ENCODE peak calls at places on chromosomes 3 and 15, in nine cellular contexts. One of them, this sample, is unnamed.

GRCh38 chr3:38582316-38582715 is 67.2 kb downstream of the SCN5A start:
- DNase-seq in PC-9: no peak
- DNase-seq in GM23338: no peak
- DNase-seq in fibroblast of lung: no peak
- DNase-seq in MM.1S: no peak
- DNase-seq in K562: no peak
- DNase-seq in GM23248: no peak
- DNase-seq in HepG2: no peak
- DNase-seq in HCT116: no peak
- DNase-seq in this sample: no peak

GRCh38 chr15:82726816-82727215 is 17.1 kb upstream of the AP3B2 start:
- DNase-seq in GM23248: no peak
- DNase-seq in PC-9: no peak
- DNase-seq in HCT116: no peak
- DNase-seq in MM.1S: no peak
- DNase-seq in K562: no peak
- DNase-seq in fibroblast of lung: no peak
- DNase-seq in GM23338: no peak
- DNase-seq in HepG2: no peak
- DNase-seq in this sample: no peak

GRCh38 chr3:50490438-50490970 is 12.9 kb downstream of the CACNA2D2 start:
- DNase-seq in PC-9: no peak
- DNase-seq in GM23338: no peak
- DNase-seq in HepG2: no peak
- DNase-seq in MM.1S: no peak
- DNase-seq in GM23248: no peak
- DNase-seq in K562: no peak
- DNase-seq in fibroblast of lung: no peak
- DNase-seq in HCT116: no peak
- DNase-seq in this sample: no peak

GRCh38 chr15:51752918-51753317 is 1.5 kb downstream of the TMOD2 start:
- DNase-seq in HCT116: no peak
- DNase-seq in HepG2: no peak
- DNase-seq in MM.1S: no peak
- DNase-seq in GM23338: no peak
- DNase-seq in fibroblast of lung: no peak
- DNase-seq in K562: no peak
- DNase-seq in GM23248: no peak
- DNase-seq in PC-9: no peak
- DNase-seq in this sample: no peak

GRCh38 chr15:44535509-44536297 is 1.2 kb upstream of the EIF3J start:
- DNase-seq in HepG2: peak; percentile 15
- DNase-seq in HCT116: no peak
- DNase-seq in K562: no peak
- DNase-seq in PC-9: peak; percentile 22
- DNase-seq in GM23248: no peak
- DNase-seq in GM23338: peak; percentile 53
- DNase-seq in fibroblast of lung: no peak
- DNase-seq in MM.1S: peak; percentile 66
- DNase-seq in this sample: no peak

GRCh38 chr15:88255109-88255495 is 1.4 kb downstream of the NTRK3 start:
- DNase-seq in MM.1S: no peak
- DNase-seq in HCT116: no peak
- DNase-seq in GM23338: peak; percentile 37
- DNase-seq in PC-9: no peak
- DNase-seq in K562: no peak
- DNase-seq in HepG2: no peak
- DNase-seq in fibroblast of lung: no peak
- DNase-seq in GM23248: no peak
- DNase-seq in this sample: no peak

GRCh38 chr3:29324180-29324651 is 43.3 kb downstream of the RBMS3 start:
- DNase-seq in GM23338: no peak
- DNase-seq in fibroblast of lung: peak; percentile 80
- DNase-seq in GM23248: peak; percentile 87
- DNase-seq in HCT116: no peak
- DNase-seq in PC-9: no peak
- DNase-seq in MM.1S: peak; percentile 94
- DNase-seq in HepG2: no peak
- DNase-seq in K562: no peak
- DNase-seq in this sample: peak; percentile 45

GRCh38 chr15:46297766-46298165 is 662.9 kb downstream of the SQOR start:
- DNase-seq in fibroblast of lung: no peak
- DNase-seq in PC-9: no peak
- DNase-seq in GM23248: no peak
- DNase-seq in MM.1S: peak; percentile 68
- DNase-seq in GM23338: no peak
- DNase-seq in K562: no peak
- DNase-seq in HCT116: no peak
- DNase-seq in HepG2: no peak
- DNase-seq in this sample: no peak

GRCh38 chr15:31391687-31392671 is 65.3 kb downstream of the KLF13 start:
- DNase-seq in HepG2: no peak
- DNase-seq in GM23248: peak; percentile 84
- DNase-seq in GM23338: peak; percentile 77
- DNase-seq in MM.1S: peak; percentile 64
- DNase-seq in K562: peak; percentile 88
- DNase-seq in HCT116: no peak
- DNase-seq in fibroblast of lung: peak; percentile 75
- DNase-seq in PC-9: no peak
- DNase-seq in this sample: peak; percentile 56

GRCh38 chr3:99774467-99774866 is 43.2 kb upstream of the CMSS1 start:
- DNase-seq in HepG2: no peak
- DNase-seq in HCT116: no peak
- DNase-seq in GM23248: peak; percentile 90
- DNase-seq in K562: no peak
- DNase-seq in MM.1S: no peak
- DNase-seq in GM23338: no peak
- DNase-seq in PC-9: no peak
- DNase-seq in fibroblast of lung: peak; percentile 90
- DNase-seq in this sample: peak; percentile 35

GRCh38 chr3:36989000-36989399 is 3.9 kb downstream of the EPM2AIP1 start:
- DNase-seq in PC-9: no peak
- DNase-seq in HCT116: no peak
- DNase-seq in GM23248: no peak
- DNase-seq in MM.1S: no peak
- DNase-seq in K562: no peak
- DNase-seq in fibroblast of lung: no peak
- DNase-seq in GM23338: no peak
- DNase-seq in HepG2: no peak
- DNase-seq in this sample: no peak

GRCh38 chr3:4196748-4197147 is 106.4 kb upstream of the SETMAR start:
- DNase-seq in MM.1S: no peak
- DNase-seq in HCT116: no peak
- DNase-seq in GM23338: no peak
- DNase-seq in GM23248: no peak
- DNase-seq in HepG2: no peak
- DNase-seq in fibroblast of lung: no peak
- DNase-seq in K562: no peak
- DNase-seq in PC-9: no peak
- DNase-seq in this sample: no peak

GRCh38 chr15:29455055-29455454 is 185.4 kb upstream of the NSMCE3 start:
- DNase-seq in GM23248: no peak
- DNase-seq in K562: no peak
- DNase-seq in MM.1S: no peak
- DNase-seq in HCT116: no peak
- DNase-seq in HepG2: no peak
- DNase-seq in GM23338: no peak
- DNase-seq in fibroblast of lung: no peak
- DNase-seq in PC-9: no peak
- DNase-seq in this sample: no peak

DNA sequence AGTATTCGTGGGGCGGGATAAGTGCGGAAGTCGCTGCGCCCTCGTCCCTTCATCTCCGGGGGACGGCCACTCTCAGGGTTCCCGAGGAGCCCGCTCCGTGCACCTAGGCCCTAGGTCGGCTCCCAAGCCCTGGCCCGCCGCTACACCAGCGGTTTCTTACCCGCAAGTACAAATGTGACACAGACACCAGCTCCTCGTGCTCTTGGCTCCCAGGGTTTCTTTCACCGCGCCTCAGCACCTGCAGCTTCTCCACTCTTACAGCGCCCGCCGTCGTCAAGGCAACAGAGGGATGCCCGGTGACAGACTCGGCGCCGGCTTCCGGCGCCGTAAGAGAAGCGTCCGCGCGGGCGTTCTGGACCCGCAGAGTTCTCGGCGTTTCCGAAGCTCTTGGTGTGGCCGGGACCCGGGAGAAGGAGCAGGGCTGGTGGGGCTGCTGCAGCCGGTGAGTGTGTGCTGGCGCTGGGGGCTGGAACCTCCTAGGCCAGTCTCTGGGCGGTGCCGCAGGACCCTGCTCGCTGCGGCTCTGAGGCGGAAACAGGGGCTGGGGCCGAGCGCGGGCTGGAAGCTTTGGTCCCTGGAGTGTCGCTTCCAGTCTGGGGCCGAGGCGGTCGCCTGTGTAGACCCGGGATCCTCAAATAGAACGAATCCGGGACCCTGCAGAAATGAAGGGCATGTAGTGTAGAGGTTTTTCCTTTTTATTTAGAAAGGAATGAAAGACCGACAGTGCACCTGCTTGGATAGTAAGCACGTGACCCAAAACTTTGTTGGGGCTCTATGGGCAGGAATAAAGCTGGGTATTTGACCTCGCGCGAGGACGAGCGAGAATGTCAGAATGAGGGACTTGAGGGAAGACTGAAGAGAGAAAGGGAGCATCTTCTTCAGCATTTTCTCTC is 155.4 kb upstream of the GOLGA6L4 start:
- DNase-seq in HCT116: no peak
- DNase-seq in fibroblast of lung: peak; percentile 36
- DNase-seq in GM23248: peak; percentile 28
- DNase-seq in GM23338: peak; percentile 85
- DNase-seq in PC-9: no peak
- DNase-seq in HepG2: no peak
- DNase-seq in K562: peak; percentile 7
- DNase-seq in MM.1S: peak; percentile 86
- DNase-seq in this sample: no peak
- TF ChIP-seq EZH2 in HCT116: no peak
- TF ChIP-seq EZH2 in fibroblast of lung: peak; percentile 37
- TF ChIP-seq EZH2 in GM23248: no peak
- TF ChIP-seq EZH2 in GM23338: no peak
- TF ChIP-seq EZH2 in PC-9: no peak
- TF ChIP-seq EZH2 in HepG2: peak; percentile 55
- TF ChIP-seq EZH2 in K562: no peak
- TF ChIP-seq EZH2 in MM.1S: no peak
- TF ChIP-seq EZH2 in this sample: peak; percentile 42

DNA sequence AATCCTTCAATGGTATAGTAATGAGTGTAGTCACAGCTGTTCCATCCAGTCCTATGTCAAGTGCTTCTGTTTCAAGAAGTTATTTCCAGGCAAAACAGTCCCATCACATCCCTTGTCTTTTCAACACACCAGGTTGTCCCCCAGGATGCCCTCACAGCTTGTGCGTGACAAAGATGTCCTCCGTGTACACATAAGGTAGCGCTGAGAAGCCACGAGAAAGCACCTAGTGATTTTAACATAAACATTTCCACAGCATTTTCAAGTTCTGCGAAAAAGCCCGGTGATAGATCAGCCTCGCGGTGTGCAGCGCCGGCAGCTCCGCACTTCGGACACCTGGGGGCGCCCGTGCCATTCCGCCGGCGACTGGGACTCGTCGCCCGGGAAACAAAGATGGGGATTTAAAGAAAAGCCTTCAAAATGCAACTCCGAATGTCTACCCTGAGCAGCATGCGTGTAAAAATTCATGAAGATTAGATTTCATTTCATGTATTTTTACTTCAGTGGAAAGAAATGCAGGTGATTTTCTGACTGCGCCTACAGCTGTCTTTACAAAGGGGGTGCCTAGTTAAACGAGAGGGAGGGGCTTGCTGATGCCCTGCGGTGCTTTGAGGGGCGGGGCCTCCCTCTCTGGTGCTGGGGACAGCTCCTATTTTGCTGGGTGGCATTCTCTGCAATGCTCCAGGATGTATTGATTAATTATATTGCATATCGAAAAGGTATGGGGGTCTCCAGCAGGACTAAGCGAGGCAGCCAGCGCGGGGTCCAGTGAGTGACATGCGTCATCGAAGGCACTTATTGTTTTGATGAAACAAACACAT is 49.9 kb downstream of the KY start:
- DNase-seq in fibroblast of lung: peak; percentile 48
- DNase-seq in HepG2: peak; percentile 23
- DNase-seq in PC-9: peak; percentile 70
- DNase-seq in GM23338: peak; percentile 84
- DNase-seq in GM23248: peak; percentile 87
- DNase-seq in MM.1S: peak; percentile 66
- DNase-seq in K562: peak; percentile 74
- DNase-seq in HCT116: peak; percentile 28
- DNase-seq in this sample: peak; percentile 85
- H3K4me3 ChIP-seq in fibroblast of lung: no peak overlapping the region
- H3K4me3 ChIP-seq in HepG2: no peak overlapping the region
- H3K4me3 ChIP-seq in PC-9: no peak overlapping the region
- H3K4me3 ChIP-seq in GM23338: peak overlapping the region; percentile 45
- H3K4me3 ChIP-seq in GM23248: peak overlapping the region; percentile 30
- H3K4me3 ChIP-seq in MM.1S: peak overlapping the region; percentile 38
- H3K4me3 ChIP-seq in K562: no peak overlapping the region
- H3K4me3 ChIP-seq in HCT116: no peak overlapping the region
- H3K4me3 ChIP-seq in this sample: peak overlapping the region; percentile 5

DNA sequence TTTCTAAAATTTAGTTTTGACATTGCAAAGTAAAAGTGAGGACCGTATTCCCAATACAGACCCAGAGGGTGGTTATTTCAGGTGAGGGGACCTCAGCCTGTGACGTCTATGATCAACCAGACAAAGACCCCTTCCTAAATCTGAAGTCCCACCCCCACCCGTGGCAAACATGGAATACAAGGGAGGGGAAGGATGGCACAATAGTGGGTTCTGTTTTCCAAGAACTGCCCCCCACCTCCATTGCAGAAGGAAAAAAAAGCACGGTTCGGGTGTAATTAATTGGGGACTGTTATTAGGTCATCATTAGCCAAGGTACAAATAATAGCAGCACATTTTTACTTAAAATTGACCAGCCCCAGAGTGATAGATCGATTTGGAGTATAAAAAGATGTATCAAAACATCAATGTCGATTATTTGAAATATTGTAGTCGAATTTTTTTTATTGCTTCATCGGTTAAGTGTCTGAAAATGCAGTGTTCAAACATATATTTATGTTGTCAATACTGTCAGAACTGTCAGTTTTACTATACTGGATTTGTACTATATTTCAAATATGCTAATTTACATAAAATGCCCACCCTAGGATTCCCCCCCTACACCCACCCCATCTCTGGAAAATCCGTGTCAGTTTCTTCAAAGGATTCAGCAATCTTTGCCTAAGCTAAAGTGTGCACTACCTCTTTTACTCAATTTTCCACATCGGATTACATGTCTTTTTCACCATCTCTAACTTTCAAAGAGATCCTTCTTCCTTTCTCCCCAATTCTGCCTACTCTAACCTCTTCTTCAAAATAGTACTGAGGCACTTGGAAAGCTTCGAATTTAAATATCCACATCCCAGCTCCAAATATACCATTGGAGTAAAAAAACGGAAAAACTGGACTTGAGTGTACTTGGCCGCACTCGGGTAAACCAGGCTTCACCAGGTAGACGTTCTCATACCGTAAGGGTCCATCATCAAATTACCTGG is 7.7 kb upstream of the MEIS2 start:
- DNase-seq in PC-9: no peak
- DNase-seq in MM.1S: no peak
- DNase-seq in HepG2: no peak
- DNase-seq in GM23248: no peak
- DNase-seq in K562: no peak
- DNase-seq in fibroblast of lung: no peak
- DNase-seq in GM23338: no peak
- DNase-seq in HCT116: no peak
- DNase-seq in this sample: no peak
- TF ChIP-seq EZH2 in PC-9: no peak
- TF ChIP-seq EZH2 in MM.1S: no peak
- TF ChIP-seq EZH2 in HepG2: no peak
- TF ChIP-seq EZH2 in GM23248: no peak
- TF ChIP-seq EZH2 in K562: no peak
- TF ChIP-seq EZH2 in fibroblast of lung: no peak
- TF ChIP-seq EZH2 in GM23338: peak; percentile 78
- TF ChIP-seq EZH2 in HCT116: no peak
- TF ChIP-seq EZH2 in this sample: no peak

GRCh38 chr15:79978260-79978659 is 7.3 kb upstream of the BCL2A1 start:
- DNase-seq in MM.1S: no peak
- DNase-seq in GM23248: no peak
- DNase-seq in HepG2: no peak
- DNase-seq in PC-9: no peak
- DNase-seq in GM23338: no peak
- DNase-seq in fibroblast of lung: no peak
- DNase-seq in K562: no peak
- DNase-seq in HCT116: no peak
- DNase-seq in this sample: no peak
- H3K4me3 ChIP-seq in MM.1S: no peak overlapping the region
- H3K4me3 ChIP-seq in GM23248: no peak overlapping the region
- H3K4me3 ChIP-seq in HepG2: no peak overlapping the region
- H3K4me3 ChIP-seq in PC-9: no peak overlapping the region
- H3K4me3 ChIP-seq in GM23338: no peak overlapping the region
- H3K4me3 ChIP-seq in fibroblast of lung: no peak overlapping the region
- H3K4me3 ChIP-seq in K562: no peak overlapping the region
- H3K4me3 ChIP-seq in HCT116: no peak overlapping the region
- H3K4me3 ChIP-seq in this sample: no peak overlapping the region

This sample was measured in A673.